ENCODE peak calls at places on chromosome 4, in seven cellular contexts. U is brain microvascular endothelial cell; C is activated T-cell treated with anti-CD3 and anti-CD28 coated beads, Interleukin-2, amount 50 U/mL, for 72 hours; T is AG10803; Z is colonic mucosa; K is D341Med; S is fibroblast of mammary gland. O is an unnamed sample.

GRCh38 chr4:37951465-37952352 is 8.5 kb upstream of the PTTG2 start:
- DNase-seq in C (no peak), K (no peak), T (no peak), Z (peak), U (no peak), S (no peak), O (no peak)

GRCh38 chr4:61301285-61301684 is 101.2 kb downstream of the ADGRL3 start:
- DNase-seq in T (no peak), U (no peak), K (no peak), C (no peak), S (no peak), Z (no peak), O (no peak)

GRCh38 chr4:54539500-54540029 is 118.2 kb upstream of the KIT start:
- DNase-seq in C (peak), K (peak), Z (peak), U (peak), S (peak), T (peak), O (peak)

GRCh38 chr4:11623726-11624037 is 195.0 kb upstream of the HS3ST1 start:
- DNase-seq in T (no peak), S (no peak), U (no peak), C (no peak), K (no peak), Z (peak), O (peak)

GRCh38 chr4:3414421-3415279 is 27.1 kb upstream of the HGFAC start:
- DNase-seq in S (no peak), U (no peak), K (no peak), T (no peak), C (no peak), Z (no peak), O (no peak)

GRCh38 chr4:128287159-128287870 is at the start of gene PGRMC2:
- DNase-seq in K (peak), Z (peak), T (peak), C (no peak), U (peak), S (peak), O (peak)

GRCh38 chr4:145583656-145584055 is 35.5 kb upstream of the MMAA start:
- DNase-seq in T (peak), U (no peak), S (peak), K (no peak), C (no peak), Z (no peak), O (no peak)

GRCh38 chr4:123547167-123547817 is 150.7 kb downstream of the SPRY1 start:
- DNase-seq in C (no peak), U (no peak), T (no peak), Z (peak), S (no peak), K (no peak), O (peak)

GRCh38 chr4:5572114-5572513 is 136.2 kb downstream of the EVC2 start:
- DNase-seq in Z (no peak), K (no peak), C (no peak), U (no peak), S (peak), T (peak), O (no peak)

GRCh38 chr4:108533876-108534275 is 86.5 kb upstream of the RPL34 start:
- DNase-seq in C (no peak), K (no peak), S (no peak), T (no peak), U (no peak), Z (no peak), O (no peak)

GRCh38 chr4:26525751-26526150 is 35.5 kb upstream of the CCKAR start:
- DNase-seq in T (no peak), K (no peak), Z (no peak), U (no peak), C (no peak), S (peak), O (no peak)

GRCh38 chr4:24599275-24599674 is 14.9 kb upstream of the DHX15 start:
- DNase-seq in C (no peak), K (no peak), S (no peak), U (no peak), Z (no peak), T (no peak), O (no peak)

GRCh38 chr4:99625369-99625768 is 32.3 kb downstream of the C4orf54 start:
- DNase-seq in T (no peak), S (no peak), U (no peak), C (no peak), K (no peak), Z (no peak), O (no peak)

GRCh38 chr4:95363579-95363965 is 185.2 kb downstream of the UNC5C start:
- DNase-seq in Z (no peak), K (no peak), T (no peak), S (no peak), U (no peak), C (no peak), O (no peak)

GRCh38 chr4:109294006-109294405 is 8.5 kb downstream of the COL25A1 start:
- DNase-seq in S (peak), T (no peak), U (no peak), Z (no peak), C (peak), K (peak), O (peak)

GRCh38 chr4:62288803-62289541 is 1088.8 kb downstream of the ADGRL3 start:
- DNase-seq in C (no peak), K (no peak), U (no peak), S (no peak), Z (no peak), T (no peak), O (no peak)

GRCh38 chr4:152957437-152958185 is 21.5 kb downstream of the FHDC1 start:
- DNase-seq in T (no peak), U (no peak), C (no peak), S (no peak), K (no peak), Z (peak), O (peak)

GRCh38 chr4:113784497-113785254 is 23.1 kb upstream of the CAMK2D start:
- DNase-seq in S (peak), K (no peak), T (peak), Z (no peak), U (peak), C (no peak), O (no peak)

GRCh38 chr4:143882892-143883291 is 22.5 kb downstream of the GYPE start:
- DNase-seq in Z (no peak), K (no peak), T (no peak), U (no peak), C (no peak), S (peak), O (no peak)

GRCh38 chr4:25908491-25908901 is 5.5 kb upstream of the SMIM20 start:
- DNase-seq in C (no peak), S (peak), U (peak), Z (no peak), T (peak), K (no peak), O (peak)

GRCh38 chr4:94976371-94977011 is 218.7 kb downstream of the BMPR1B start:
- DNase-seq in S (peak), T (peak), Z (no peak), U (peak), C (no peak), K (no peak), O (no peak)

GRCh38 chr4:99383381-99383780 is 30.8 kb upstream of the ADH1C start:
- DNase-seq in C (no peak), Z (no peak), K (no peak), S (peak), T (peak), U (no peak), O (peak)

GRCh38 chr4:3196670-3197359 is 52.1 kb upstream of the MSANTD1 start:
- DNase-seq in K (no peak), T (no peak), U (no peak), C (no peak), S (no peak), Z (no peak), O (no peak)

GRCh38 chr4:20773144-20773997 is 73.1 kb downstream of the PACRGL start:
- DNase-seq in U (peak), C (peak), T (peak), K (peak), Z (peak), S (peak), O (peak)

GRCh38 chr4:105058177-105058812 is 88.4 kb upstream of the TET2 start:
- DNase-seq in S (peak), T (no peak), C (peak), Z (no peak), U (peak), K (no peak), O (no peak)

GRCh38 chr4:2866891-2867290 is 23.2 kb downstream of the ADD1 start:
- DNase-seq in K (no peak), T (no peak), S (peak), Z (no peak), C (no peak), U (peak), O (peak)

GRCh38 chr4:66633472-66633871 is 911.8 kb downstream of the CENPC start:
- DNase-seq in K (no peak), T (no peak), U (no peak), Z (no peak), S (no peak), C (no peak), O (no peak)

GRCh38 chr4:138911903-138912713 is 103.5 kb upstream of the NOCT start:
- DNase-seq in C (no peak), S (no peak), K (no peak), T (no peak), U (no peak), Z (peak), O (no peak)

GRCh38 chr4:97110506-97110905 is 1032.8 kb downstream of the STPG2 start:
- DNase-seq in S (no peak), K (no peak), T (no peak), U (no peak), Z (no peak), C (no peak), O (no peak)

GRCh38 chr4:155666701-155667537 is at the start of gene GUCY1A1:
- DNase-seq in S (no peak), U (no peak), T (peak), K (peak), Z (peak), C (peak), O (peak)

GRCh38 chr4:187128971-187129370 is 405.3 kb upstream of the FAT1 start:
- DNase-seq in C (no peak), K (no peak), S (peak), Z (no peak), T (peak), U (peak), O (no peak)

GRCh38 chr4:183797041-183797444 is 108.1 kb upstream of the STOX2 start:
- DNase-seq in K (no peak), Z (peak), U (no peak), T (no peak), S (no peak), C (peak), O (no peak)

GRCh38 chr4:5728451-5728850 is 17.4 kb downstream of the EVC start:
- DNase-seq in K (no peak), T (no peak), U (no peak), Z (no peak), S (no peak), C (no peak), O (no peak)

GRCh38 chr4:67030636-67031035 is 514.7 kb downstream of the CENPC start:
- DNase-seq in S (no peak), C (no peak), K (no peak), T (no peak), U (peak), Z (no peak), O (no peak)

GRCh38 chr4:73308286-73308685 is 49.7 kb upstream of the ANKRD17 start:
- DNase-seq in Z (no peak), K (no peak), U (peak), T (peak), C (no peak), S (peak), O (peak)

GRCh38 chr4:58688603-58689002 is 1578.4 kb upstream of the IGFBP7 start:
- DNase-seq in Z (no peak), S (no peak), U (no peak), C (no peak), T (no peak), K (no peak), O (no peak)

GRCh38 chr4:7207791-7208231 is 15.5 kb downstream of the SORCS2 start:
- DNase-seq in K (no peak), S (peak), U (no peak), C (no peak), Z (no peak), T (peak), O (no peak)

GRCh38 chr4:55386840-55387239 is 8.9 kb upstream of the TMEM165 start:
- DNase-seq in U (no peak), Z (no peak), K (no peak), S (no peak), C (no peak), T (no peak), O (no peak)